ENCODE peak calls at places on chromosomes 2 and 18, in five cellular contexts. One of them, this sample, is unnamed.

GRCh38 chr2:5521462-5521861 is 170.7 kb upstream of the SOX11 start:
- DNase-seq in CD8-positive, alpha-beta memory T cell: no peak
- DNase-seq in CD4-positive, alpha-beta T cell: no peak
- DNase-seq in OCI-LY7: no peak
- DNase-seq in MM.1S: no peak
- DNase-seq in this sample: no peak

GRCh38 chr18:4284528-4284927 is 170.6 kb downstream of the DLGAP1 start:
- DNase-seq in CD8-positive, alpha-beta memory T cell: no peak
- DNase-seq in OCI-LY7: no peak
- DNase-seq in CD4-positive, alpha-beta T cell: no peak
- DNase-seq in MM.1S: no peak
- DNase-seq in this sample: no peak

GRCh38 chr18:4248686-4249085 is 206.4 kb downstream of the DLGAP1 start:
- DNase-seq in CD4-positive, alpha-beta T cell: no peak
- DNase-seq in MM.1S: no peak
- DNase-seq in OCI-LY7: no peak
- DNase-seq in CD8-positive, alpha-beta memory T cell: no peak
- DNase-seq in this sample: no peak

GRCh38 chr2:189526936-189527654 is 53.5 kb downstream of the SLC40A1 start:
- DNase-seq in CD4-positive, alpha-beta T cell: no peak
- DNase-seq in MM.1S: no peak
- DNase-seq in CD8-positive, alpha-beta memory T cell: no peak
- DNase-seq in OCI-LY7: no peak
- DNase-seq in this sample: no peak

GRCh38 chr18:46408334-46408987 is 248.6 kb downstream of the LOXHD1 start:
- DNase-seq in MM.1S: no peak
- DNase-seq in OCI-LY7: peak
- DNase-seq in CD8-positive, alpha-beta memory T cell: no peak
- DNase-seq in CD4-positive, alpha-beta T cell: no peak
- DNase-seq in this sample: no peak

GRCh38 chr2:231673348-231673770 is 35.0 kb upstream of the PTMA start:
- DNase-seq in MM.1S: no peak
- DNase-seq in OCI-LY7: peak
- DNase-seq in CD8-positive, alpha-beta memory T cell: no peak
- DNase-seq in CD4-positive, alpha-beta T cell: no peak
- DNase-seq in this sample: no peak

GRCh38 chr2:88683160-88684021 is 8.1 kb upstream of the RPIA start:
- DNase-seq in MM.1S: no peak
- DNase-seq in OCI-LY7: peak
- DNase-seq in CD8-positive, alpha-beta memory T cell: no peak
- DNase-seq in CD4-positive, alpha-beta T cell: no peak
- DNase-seq in this sample: no peak

GRCh38 chr2:72815655-72816268 is 10.1 kb downstream of the EXOC6B start:
- DNase-seq in MM.1S: no peak
- DNase-seq in CD4-positive, alpha-beta T cell: no peak
- DNase-seq in CD8-positive, alpha-beta memory T cell: no peak
- DNase-seq in OCI-LY7: no peak
- DNase-seq in this sample: no peak

GRCh38 chr2:83596592-83597339 is 862.3 kb downstream of the SUCLG1 start:
- DNase-seq in OCI-LY7: no peak
- DNase-seq in MM.1S: no peak
- DNase-seq in CD8-positive, alpha-beta memory T cell: no peak
- DNase-seq in CD4-positive, alpha-beta T cell: no peak
- DNase-seq in this sample: no peak

GRCh38 chr2:153391131-153391530 is 87.4 kb downstream of the RPRM start:
- DNase-seq in MM.1S: no peak
- DNase-seq in CD4-positive, alpha-beta T cell: no peak
- DNase-seq in CD8-positive, alpha-beta memory T cell: no peak
- DNase-seq in OCI-LY7: no peak
- DNase-seq in this sample: no peak

GRCh38 chr18:23281626-23282436 is 146.5 kb downstream of the CABLES1 start:
- DNase-seq in OCI-LY7: no peak
- DNase-seq in CD4-positive, alpha-beta T cell: no peak
- DNase-seq in CD8-positive, alpha-beta memory T cell: no peak
- DNase-seq in MM.1S: no peak
- DNase-seq in this sample: no peak

GRCh38 chr2:128520787-128521186 is 202.1 kb upstream of the HS6ST1 start:
- DNase-seq in CD4-positive, alpha-beta T cell: no peak
- DNase-seq in MM.1S: no peak
- DNase-seq in CD8-positive, alpha-beta memory T cell: no peak
- DNase-seq in OCI-LY7: no peak
- DNase-seq in this sample: no peak

GRCh38 chr2:24201496-24201895 is 26.6 kb downstream of the FAM228A start:
- DNase-seq in MM.1S: no peak
- DNase-seq in CD4-positive, alpha-beta T cell: no peak
- DNase-seq in CD8-positive, alpha-beta memory T cell: no peak
- DNase-seq in OCI-LY7: no peak
- DNase-seq in this sample: no peak

GRCh38 chr2:13597176-13597575 is 880.4 kb downstream of the TRIB2 start:
- DNase-seq in CD4-positive, alpha-beta T cell: no peak
- DNase-seq in MM.1S: no peak
- DNase-seq in OCI-LY7: no peak
- DNase-seq in CD8-positive, alpha-beta memory T cell: no peak
- DNase-seq in this sample: no peak

GRCh38 chr18:50562686-50563085 is 2.8 kb downstream of the MAPK4 start:
- DNase-seq in CD8-positive, alpha-beta memory T cell: no peak
- DNase-seq in CD4-positive, alpha-beta T cell: no peak
- DNase-seq in MM.1S: no peak
- DNase-seq in OCI-LY7: no peak
- DNase-seq in this sample: no peak

GRCh38 chr18:8609711-8610441 is 639 bp downstream of the RAB12 start:
- DNase-seq in OCI-LY7: peak
- DNase-seq in CD4-positive, alpha-beta T cell: no peak
- DNase-seq in CD8-positive, alpha-beta memory T cell: no peak
- DNase-seq in MM.1S: peak
- DNase-seq in this sample: peak

GRCh38 chr18:79677840-79678239 is 1.8 kb upstream of the CTDP1 start:
- DNase-seq in CD8-positive, alpha-beta memory T cell: no peak
- DNase-seq in CD4-positive, alpha-beta T cell: no peak
- DNase-seq in MM.1S: no peak
- DNase-seq in OCI-LY7: no peak
- DNase-seq in this sample: no peak

GRCh38 chr2:45194611-45195010 is 185.4 kb upstream of the SIX2 start:
- DNase-seq in MM.1S: no peak
- DNase-seq in CD4-positive, alpha-beta T cell: no peak
- DNase-seq in OCI-LY7: no peak
- DNase-seq in CD8-positive, alpha-beta memory T cell: no peak
- DNase-seq in this sample: no peak

GRCh38 chr2:122808286-122808969 is 1053.0 kb downstream of the TSN start:
- DNase-seq in MM.1S: no peak
- DNase-seq in CD8-positive, alpha-beta memory T cell: no peak
- DNase-seq in OCI-LY7: no peak
- DNase-seq in CD4-positive, alpha-beta T cell: no peak
- DNase-seq in this sample: no peak

GRCh38 chr18:70418551-70419311 is 129.9 kb downstream of the SOCS6 start:
- DNase-seq in MM.1S: no peak
- DNase-seq in OCI-LY7: no peak
- DNase-seq in CD8-positive, alpha-beta memory T cell: no peak
- DNase-seq in CD4-positive, alpha-beta T cell: no peak
- DNase-seq in this sample: no peak

GRCh38 chr2:10006248-10007147 is 36.9 kb upstream of the KLF11 start:
- DNase-seq in MM.1S: no peak
- DNase-seq in CD8-positive, alpha-beta memory T cell: no peak
- DNase-seq in OCI-LY7: no peak
- DNase-seq in CD4-positive, alpha-beta T cell: no peak
- DNase-seq in this sample: no peak

GRCh38 chr2:241011296-241011600 is 12.8 kb downstream of the SNED1 start:
- DNase-seq in CD4-positive, alpha-beta T cell: no peak
- DNase-seq in CD8-positive, alpha-beta memory T cell: no peak
- DNase-seq in MM.1S: no peak
- DNase-seq in OCI-LY7: no peak
- DNase-seq in this sample: no peak

GRCh38 chr18:13235326-13235937 is 16.9 kb downstream of the LDLRAD4 start:
- DNase-seq in MM.1S: no peak
- DNase-seq in CD8-positive, alpha-beta memory T cell: no peak
- DNase-seq in CD4-positive, alpha-beta T cell: no peak
- DNase-seq in OCI-LY7: no peak
- DNase-seq in this sample: no peak

GRCh38 chr2:159209341-159210306 is 76.9 kb downstream of the WDSUB1 start:
- DNase-seq in MM.1S: peak
- DNase-seq in OCI-LY7: no peak
- DNase-seq in CD8-positive, alpha-beta memory T cell: peak
- DNase-seq in CD4-positive, alpha-beta T cell: peak
- DNase-seq in this sample: peak

GRCh38 chr18:48931680-48932461 is 18.9 kb downstream of the SMAD7 start:
- DNase-seq in CD8-positive, alpha-beta memory T cell: no peak
- DNase-seq in MM.1S: peak
- DNase-seq in OCI-LY7: no peak
- DNase-seq in CD4-positive, alpha-beta T cell: no peak
- DNase-seq in this sample: peak

GRCh38 chr2:165648826-165649225 is 145.2 kb downstream of the GALNT3 start:
- DNase-seq in MM.1S: no peak
- DNase-seq in CD8-positive, alpha-beta memory T cell: no peak
- DNase-seq in OCI-LY7: no peak
- DNase-seq in CD4-positive, alpha-beta T cell: no peak
- DNase-seq in this sample: no peak

GRCh38 chr2:236884776-236885175 is 200.9 kb upstream of the COPS8 start:
- DNase-seq in CD8-positive, alpha-beta memory T cell: no peak
- DNase-seq in MM.1S: no peak
- DNase-seq in OCI-LY7: no peak
- DNase-seq in CD4-positive, alpha-beta T cell: no peak
- DNase-seq in this sample: no peak

GRCh38 chr18:30999887-31000628 is 42.5 kb downstream of the DSC3 start:
- DNase-seq in CD8-positive, alpha-beta memory T cell: no peak
- DNase-seq in CD4-positive, alpha-beta T cell: no peak
- DNase-seq in MM.1S: no peak
- DNase-seq in OCI-LY7: no peak
- DNase-seq in this sample: no peak

GRCh38 chr2:45932278-45932975 is 281.0 kb downstream of the PRKCE start:
- DNase-seq in OCI-LY7: no peak
- DNase-seq in CD8-positive, alpha-beta memory T cell: no peak
- DNase-seq in CD4-positive, alpha-beta T cell: no peak
- DNase-seq in MM.1S: no peak
- DNase-seq in this sample: no peak

GRCh38 chr2:239300242-239300641 is 100.6 kb downstream of the HDAC4 start:
- DNase-seq in MM.1S: no peak
- DNase-seq in CD4-positive, alpha-beta T cell: no peak
- DNase-seq in OCI-LY7: no peak
- DNase-seq in CD8-positive, alpha-beta memory T cell: no peak
- DNase-seq in this sample: no peak
- H3K27ac ChIP-seq in MM.1S: no peak
- H3K27ac ChIP-seq in CD4-positive, alpha-beta T cell: no peak
- H3K27ac ChIP-seq in OCI-LY7: no peak
- H3K27ac ChIP-seq in CD8-positive, alpha-beta memory T cell: no peak
- H3K27ac ChIP-seq in this sample: no peak

GRCh38 chr2:239268082-239268481 is 132.7 kb downstream of the HDAC4 start:
- DNase-seq in CD4-positive, alpha-beta T cell: no peak
- DNase-seq in OCI-LY7: no peak
- DNase-seq in MM.1S: no peak
- DNase-seq in CD8-positive, alpha-beta memory T cell: no peak
- DNase-seq in this sample: no peak

GRCh38 chr2:239269173-239269865 is 131.5 kb downstream of the HDAC4 start:
- DNase-seq in OCI-LY7: no peak
- DNase-seq in CD4-positive, alpha-beta T cell: no peak
- DNase-seq in MM.1S: no peak
- DNase-seq in CD8-positive, alpha-beta memory T cell: no peak
- DNase-seq in this sample: no peak

GRCh38 chr2:239267411-239267941 is 133.3 kb downstream of the HDAC4 start:
- DNase-seq in OCI-LY7: peak
- DNase-seq in CD4-positive, alpha-beta T cell: peak
- DNase-seq in MM.1S: peak
- DNase-seq in CD8-positive, alpha-beta memory T cell: peak
- DNase-seq in this sample: peak

GRCh38 chr2:239269959-239270358 is 130.9 kb downstream of the HDAC4 start:
- DNase-seq in OCI-LY7: no peak
- DNase-seq in CD4-positive, alpha-beta T cell: no peak
- DNase-seq in CD8-positive, alpha-beta memory T cell: no peak
- DNase-seq in MM.1S: no peak
- DNase-seq in this sample: no peak

DNA sequence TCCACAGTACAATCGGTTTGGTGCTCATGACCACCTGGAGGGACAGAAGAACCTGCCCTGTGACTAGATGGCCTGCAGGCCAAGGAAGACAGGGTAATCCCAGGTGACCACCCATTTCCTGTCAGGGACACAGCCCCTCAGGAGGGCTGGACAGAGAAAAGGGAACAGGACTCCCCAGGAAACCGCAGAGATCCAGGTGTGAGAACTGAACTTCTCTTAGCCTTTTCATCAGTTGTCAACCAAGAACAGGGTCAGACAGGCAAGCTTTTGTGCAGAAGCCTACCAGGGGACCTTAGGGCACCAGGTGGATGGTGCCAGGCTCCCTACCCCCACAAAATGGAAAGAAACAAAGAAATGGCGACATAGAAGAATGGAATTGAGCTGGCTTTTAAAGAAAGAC is 132.3 kb downstream of the HDAC4 start:
- DNase-seq in CD8-positive, alpha-beta memory T cell: no peak
- DNase-seq in OCI-LY7: no peak
- DNase-seq in MM.1S: peak
- DNase-seq in CD4-positive, alpha-beta T cell: no peak
- DNase-seq in this sample: no peak
- H3K27ac ChIP-seq in CD8-positive, alpha-beta memory T cell: no peak
- H3K27ac ChIP-seq in OCI-LY7: no peak
- H3K27ac ChIP-seq in MM.1S: peak
- H3K27ac ChIP-seq in CD4-positive, alpha-beta T cell: no peak
- H3K27ac ChIP-seq in this sample: no peak

GRCh38 chr2:26076001-26076587 is 42.2 kb downstream of the RAB10 start:
- DNase-seq in CD8-positive, alpha-beta memory T cell: no peak
- DNase-seq in CD4-positive, alpha-beta T cell: no peak
- DNase-seq in MM.1S: no peak
- DNase-seq in OCI-LY7: no peak
- DNase-seq in this sample: no peak

GRCh38 chr2:26081601-26082000 is 47.7 kb downstream of the RAB10 start:
- DNase-seq in OCI-LY7: no peak
- DNase-seq in CD4-positive, alpha-beta T cell: no peak
- DNase-seq in CD8-positive, alpha-beta memory T cell: no peak
- DNase-seq in MM.1S: no peak
- DNase-seq in this sample: no peak

GRCh38 chr2:26078939-26079338 is 45.1 kb downstream of the RAB10 start:
- DNase-seq in OCI-LY7: no peak
- DNase-seq in MM.1S: no peak
- DNase-seq in CD8-positive, alpha-beta memory T cell: no peak
- DNase-seq in CD4-positive, alpha-beta T cell: no peak
- DNase-seq in this sample: no peak

GRCh38 chr2:26077291-26077690 is 43.4 kb downstream of the RAB10 start:
- DNase-seq in OCI-LY7: no peak
- DNase-seq in CD8-positive, alpha-beta memory T cell: no peak
- DNase-seq in CD4-positive, alpha-beta T cell: no peak
- DNase-seq in MM.1S: no peak
- DNase-seq in this sample: no peak

GRCh38 chr2:26080356-26080755 is 46.5 kb downstream of the RAB10 start:
- DNase-seq in CD8-positive, alpha-beta memory T cell: no peak
- DNase-seq in OCI-LY7: no peak
- DNase-seq in MM.1S: no peak
- DNase-seq in CD4-positive, alpha-beta T cell: no peak
- DNase-seq in this sample: no peak
- H3K27ac ChIP-seq in CD8-positive, alpha-beta memory T cell: no peak
- H3K27ac ChIP-seq in OCI-LY7: no peak
- H3K27ac ChIP-seq in MM.1S: no peak
- H3K27ac ChIP-seq in CD4-positive, alpha-beta T cell: no peak
- H3K27ac ChIP-seq in this sample: no peak

GRCh38 chr2:15940661-15941482 is 522 bp downstream of the MYCN start:
- DNase-seq in CD8-positive, alpha-beta memory T cell: no peak
- DNase-seq in MM.1S: no peak
- DNase-seq in CD4-positive, alpha-beta T cell: no peak
- DNase-seq in OCI-LY7: no peak
- DNase-seq in this sample: no peak
- H3K27ac ChIP-seq in CD8-positive, alpha-beta memory T cell: no peak
- H3K27ac ChIP-seq in MM.1S: no peak
- H3K27ac ChIP-seq in CD4-positive, alpha-beta T cell: no peak
- H3K27ac ChIP-seq in OCI-LY7: no peak
- H3K27ac ChIP-seq in this sample: no peak

GRCh38 chr2:187511356-187512315 is 42.6 kb downstream of the TFPI start:
- DNase-seq in MM.1S: no peak
- DNase-seq in CD8-positive, alpha-beta memory T cell: no peak
- DNase-seq in OCI-LY7: no peak
- DNase-seq in CD4-positive, alpha-beta T cell: no peak
- DNase-seq in this sample: no peak
- H3K27ac ChIP-seq in MM.1S: no peak
- H3K27ac ChIP-seq in CD8-positive, alpha-beta memory T cell: peak
- H3K27ac ChIP-seq in OCI-LY7: no peak
- H3K27ac ChIP-seq in CD4-positive, alpha-beta T cell: no peak
- H3K27ac ChIP-seq in this sample: no peak

This sample was measured in CD4-positive, alpha-beta memory T cell.